ENCODE peak calls at places on chromosome 5, in nine cellular contexts. J, F, N, G, S, M, R, C and O are unnamed samples.

GRCh38 chr5:155591273-155591672 is 577.7 kb downstream of the KIF4B start:
- DNase-seq in J (no peak), F (no peak), N (no peak), G (no peak), S (no peak), M (no peak), R (no peak), C (no peak), O (no peak)

GRCh38 chr5:102807878-102808502 is 52.9 kb downstream of the PAM start:
- DNase-seq in J (no peak), F (no peak), N (no peak), G (peak; percentile 79), S (no peak), M (no peak), R (no peak), C (no peak), O (no peak)

GRCh38 chr5:42598311-42598710 is 158.3 kb upstream of the CCDC152 start:
- DNase-seq in J (no peak), F (no peak), N (no peak), G (no peak), S (no peak), M (no peak), R (no peak), C (no peak), O (no peak)

GRCh38 chr5:396715-397032 is 46.3 kb upstream of the EXOC3 start:
- DNase-seq in J (no peak), F (no peak), N (no peak), G (no peak), S (no peak), M (peak; percentile 20), R (no peak), C (no peak), O (no peak)

GRCh38 chr5:10595678-10596309 is 31.9 kb downstream of the ANKRD33B start:
- DNase-seq in J (no peak), F (no peak), N (no peak), G (peak; percentile 92), S (no peak), M (no peak), R (peak; percentile 51), C (no peak), O (no peak)

GRCh38 chr5:137466888-137467287 is 32.2 kb downstream of the SPOCK1 start:
- DNase-seq in J (no peak), F (no peak), N (no peak), G (no peak), S (no peak), M (no peak), R (peak; percentile 66), C (no peak), O (no peak)

GRCh38 chr5:172956228-172956627 is 3.0 kb upstream of the RPL26L1 start:
- DNase-seq in J (no peak), F (no peak), N (no peak), G (no peak), S (no peak), M (no peak), R (no peak), C (no peak), O (no peak)

GRCh38 chr5:5419291-5420210 is 2.9 kb upstream of the ICE1 start:
- DNase-seq in J (no peak), F (no peak), N (peak; percentile 19), G (peak; percentile 92), S (no peak), M (no peak), R (no peak), C (no peak), O (no peak)

GRCh38 chr5:66174338-66174737 is 30.2 kb downstream of the SREK1 start:
- DNase-seq in J (no peak), F (no peak), N (no peak), G (peak; percentile 47), S (no peak), M (no peak), R (no peak), C (no peak), O (no peak)

GRCh38 chr5:36494756-36495637 is 111.4 kb upstream of the SLC1A3 start:
- DNase-seq in J (no peak), F (no peak), N (no peak), G (peak; percentile 23), S (no peak), M (no peak), R (no peak), C (no peak), O (no peak)

GRCh38 chr5:73763300-73764032 is 137.5 kb downstream of the ARHGEF28 start:
- DNase-seq in J (no peak), F (no peak), N (no peak), G (no peak), S (no peak), M (no peak), R (no peak), C (no peak), O (no peak)

GRCh38 chr5:425714-426113 is 17.3 kb upstream of the EXOC3 start:
- DNase-seq in J (no peak), F (no peak), N (no peak), G (no peak), S (no peak), M (no peak), R (no peak), C (no peak), O (no peak)

GRCh38 chr5:113274836-113275414 is 159.9 kb downstream of the TSSK1B start:
- DNase-seq in J (no peak), F (peak; percentile 13), N (peak; percentile 37), G (no peak), S (no peak), M (no peak), R (no peak), C (no peak), O (no peak)

GRCh38 chr5:54793612-54794436 is 191.6 kb downstream of the ESM1 start:
- DNase-seq in J (no peak), F (no peak), N (no peak), G (peak; percentile 34), S (no peak), M (no peak), R (no peak), C (no peak), O (no peak)

GRCh38 chr5:63456279-63456678 is 506.0 kb downstream of the HTR1A start:
- DNase-seq in J (no peak), F (no peak), N (no peak), G (no peak), S (no peak), M (no peak), R (no peak), C (no peak), O (no peak)

GRCh38 chr5:44809215-44809955 is 638 bp downstream of the MRPS30 start:
- DNase-seq in J (no peak), F (peak; percentile 6), N (peak; percentile 47), G (peak; percentile 62), S (peak; percentile 15), M (peak; percentile 20), R (peak; percentile 41), C (peak; percentile 59), O (no peak)

GRCh38 chr5:4027335-4027734 is 431.7 kb downstream of the IRX1 start:
- DNase-seq in J (no peak), F (no peak), N (no peak), G (no peak), S (no peak), M (no peak), R (no peak), C (no peak), O (no peak)

GRCh38 chr5:119070578-119070827 is 384 bp upstream of the DMXL1 start:
- DNase-seq in J (no peak), F (no peak), N (no peak), G (no peak), S (peak; percentile 73), M (peak; percentile 50), R (peak; percentile 91), C (no peak), O (peak; percentile 60)

GRCh38 chr5:78574731-78575161 is 73.8 kb downstream of the LHFPL2 start:
- DNase-seq in J (no peak), F (no peak), N (no peak), G (peak; percentile 68), S (no peak), M (no peak), R (no peak), C (no peak), O (no peak)

GRCh38 chr5:120538149-120538548 is 74.0 kb downstream of the PRR16 start:
- DNase-seq in J (no peak), F (no peak), N (no peak), G (peak; percentile 90), S (no peak), M (no peak), R (no peak), C (no peak), O (no peak)

GRCh38 chr5:150117945-150118560 is 31.7 kb upstream of the CSF1R start:
- DNase-seq in J (no peak), F (no peak), N (no peak), G (no peak), S (peak; percentile 4), M (no peak), R (peak; percentile 19), C (no peak), O (no peak)
- TF ChIP-seq CTCF in J (no peak), F (no peak), N (no peak), G (no peak), S (no peak), M (no peak), R (no peak), C (no peak), O (no peak)

DNA sequence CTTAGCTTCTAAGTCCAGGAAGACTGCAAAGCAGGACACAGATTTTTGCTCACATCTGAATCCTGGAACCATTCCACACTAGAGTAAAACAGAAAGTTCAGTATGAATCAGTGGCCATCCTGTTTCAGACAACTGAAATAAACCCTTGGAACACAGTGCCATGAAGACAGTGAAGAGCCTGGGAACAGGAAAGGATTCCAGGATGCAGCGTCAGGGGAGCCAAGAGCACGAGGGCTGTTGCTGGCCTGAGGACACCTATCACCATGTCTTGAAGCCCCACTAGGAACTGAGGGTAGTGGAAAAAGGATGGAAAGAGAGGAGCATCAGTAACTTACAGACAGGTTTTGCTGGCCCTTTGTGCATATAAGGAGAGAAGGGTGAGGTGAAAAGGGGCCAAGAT is 115.3 kb upstream of the FSTL4 start:
- DNase-seq in J (peak; percentile 43), F (no peak), N (no peak), G (no peak), S (no peak), M (no peak), R (no peak), C (no peak), O (no peak)
- TF ChIP-seq CTCF in J (no peak), F (no peak), N (no peak), G (no peak), S (no peak), M (no peak), R (no peak), C (no peak), O (no peak)

DNA sequence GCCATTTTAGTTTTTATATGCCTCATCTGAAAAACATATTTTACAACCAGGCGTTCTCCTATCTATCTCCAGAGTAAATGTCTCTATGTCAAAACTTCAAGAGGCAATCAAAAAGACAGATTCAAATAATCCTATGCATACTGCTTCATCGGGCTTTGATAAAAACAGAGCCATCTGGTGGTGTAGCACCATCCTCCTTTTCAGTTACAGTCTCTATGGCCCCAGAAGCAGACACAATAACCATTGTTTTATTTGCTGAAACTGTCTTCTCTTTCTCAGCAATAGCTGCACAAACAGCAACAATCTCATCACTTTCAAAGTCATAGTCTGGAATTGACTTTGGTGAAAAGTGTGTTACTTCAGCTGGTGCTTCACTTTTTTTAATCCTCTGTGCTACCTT is 36.3 kb downstream of the PTGER4 start:
- DNase-seq in J (no peak), F (no peak), N (no peak), G (no peak), S (no peak), M (no peak), R (no peak), C (no peak), O (no peak)
- TF ChIP-seq CTCF in J (no peak), F (no peak), N (no peak), G (peak; percentile 15), S (no peak), M (no peak), R (no peak), C (no peak), O (no peak)

GRCh38 chr5:14581891-14582796 is 552 bp downstream of the OTULINL start:
- DNase-seq in J (no peak), F (peak; percentile 38), N (peak; percentile 67), G (no peak), S (no peak), M (peak; percentile 70), R (peak; percentile 34), C (peak; percentile 78), O (no peak)
- TF ChIP-seq CTCF in J (peak; percentile 11), F (peak; percentile 52), N (no peak), G (no peak), S (no peak), M (peak; percentile 23), R (no peak), C (peak; percentile 2), O (no peak)